ENCODE peak calls at places on chromosomes 4 and X, in ten cellular contexts. G is BJ; S is astrocyte of the spinal cord; U is iris pigment epithelial cell; I is occipital lobe; R is heart left ventricle; P is iPS-NIHi11; D is stimulated activated CD8-positive, alpha-beta memory T cell treated with anti-CD3 and anti-CD28 coated beads, Interleukin-12 subunit alpha, Interleukin-12 subunit beta, amount 100 ng/mL, for 1 hour; E is RWPE1; K is AG10803. A is an unnamed sample.

GRCh38 chr4:106986486-106986885 is 49.6 kb downstream of the DKK2 start:
- DNase-seq in G (peak; percentile 11), S (peak; percentile 62), U (peak; percentile 75), I (no peak), R (no peak), P (no peak), D (no peak), E (no peak), K (peak; percentile 79), A (peak; percentile 18)

GRCh38 chr4:110609044-110609750 is 13.7 kb downstream of the PITX2 start:
- DNase-seq in G (no peak), S (no peak), U (peak; percentile 76), I (no peak), R (no peak), P (no peak), D (no peak), E (no peak), K (no peak), A (peak; percentile 22)

GRCh38 chr4:181194096-181194495 is 1049.1 kb upstream of the TENM3 start:
- DNase-seq in G (no peak), S (peak; percentile 25), U (peak; percentile 3), I (no peak), R (no peak), P (no peak), D (no peak), E (peak; percentile 14), K (no peak), A (peak; percentile 2)

GRCh38 chr4:110532901-110533589 is 57.1 kb downstream of the ENPEP start:
- DNase-seq in G (no peak), S (peak; percentile 59), U (no peak), I (no peak), R (no peak), P (no peak), D (no peak), E (no peak), K (peak; percentile 78), A (peak; percentile 45)

GRCh38 chrX:153565996-153566580 is 32.9 kb downstream of the CCNQ start:
- DNase-seq in G (no peak), S (no peak), U (no peak), I (no peak), R (no peak), P (peak; percentile 64), D (no peak), E (no peak), K (no peak), A (no peak)

GRCh38 chrX:108020631-108021030 is 24.2 kb upstream of the VSIG1 start:
- DNase-seq in G (no peak), S (peak; percentile 13), U (peak; percentile 32), I (no peak), R (no peak), P (peak; percentile 20), D (no peak), E (peak; percentile 8), K (peak; percentile 1), A (peak; percentile 24)

GRCh38 chr4:152594981-152595916 is 59.4 kb upstream of the FBXW7 start:
- DNase-seq in G (no peak), S (no peak), U (peak; percentile 20), I (no peak), R (no peak), P (no peak), D (no peak), E (no peak), K (no peak), A (no peak)

GRCh38 chrX:124475358-124475757 is 129.0 kb downstream of the SH2D1A start:
- DNase-seq in G (no peak), S (no peak), U (no peak), I (no peak), R (no peak), P (no peak), D (no peak), E (no peak), K (no peak), A (no peak)

GRCh38 chrX:468979-469378 is 82.3 kb upstream of the PPP2R3B start:
- DNase-seq in G (no peak), S (no peak), U (no peak), I (no peak), R (no peak), P (no peak), D (no peak), E (no peak), K (no peak), A (no peak)

GRCh38 chr4:106365613-106366012 is 3.0 kb downstream of the GIMD1 start:
- DNase-seq in G (peak; percentile 69), S (peak; percentile 92), U (peak; percentile 93), I (no peak), R (no peak), P (no peak), D (no peak), E (peak; percentile 71), K (peak; percentile 91), A (peak; percentile 85)

GRCh38 chrX:96183843-96184242 is 500.8 kb upstream of the DIAPH2 start:
- DNase-seq in G (no peak), S (no peak), U (peak; percentile 1), I (no peak), R (no peak), P (peak; percentile 3), D (no peak), E (no peak), K (peak; percentile 1), A (no peak)

GRCh38 chrX:45762699-45763647 is 562.3 kb upstream of the DIPK2B start:
- DNase-seq in G (no peak), S (peak; percentile 38), U (no peak), I (no peak), R (no peak), P (no peak), D (no peak), E (no peak), K (no peak), A (peak; percentile 60)

GRCh38 chr4:74896595-74896994 is 36.3 kb upstream of the PARM1 start:
- DNase-seq in G (no peak), S (no peak), U (no peak), I (no peak), R (no peak), P (no peak), D (no peak), E (no peak), K (no peak), A (no peak)

GRCh38 chrX:130916636-130917422 is 13.8 kb upstream of the ENOX2 start:
- DNase-seq in G (no peak), S (peak; percentile 50), U (peak; percentile 48), I (peak; percentile 1), R (no peak), P (peak; percentile 52), D (peak; percentile 6), E (peak; percentile 31), K (peak; percentile 44), A (peak; percentile 56)

GRCh38 chr4:29079260-29079659 is 1640.9 kb upstream of the PCDH7 start:
- DNase-seq in G (no peak), S (no peak), U (no peak), I (no peak), R (no peak), P (no peak), D (no peak), E (no peak), K (no peak), A (peak; percentile 1)

GRCh38 chr4:108166441-108167315 is 2.1 kb downstream of the LEF1 start:
- DNase-seq in G (no peak), S (peak; percentile 39), U (no peak), I (no peak), R (peak; percentile 63), P (peak; percentile 47), D (no peak), E (no peak), K (no peak), A (peak; percentile 51)

GRCh38 chr4:125254111-125254510 is 60.6 kb upstream of the FAT4 start:
- DNase-seq in G (peak; percentile 11), S (peak; percentile 68), U (peak; percentile 78), I (no peak), R (no peak), P (no peak), D (no peak), E (no peak), K (peak; percentile 13), A (peak; percentile 1)

GRCh38 chr4:112516401-112517066 is 554 bp upstream of the NEUROG2 start:
- DNase-seq in G (no peak), S (no peak), U (no peak), I (no peak), R (no peak), P (peak; percentile 80), D (no peak), E (no peak), K (no peak), A (peak; percentile 24)

GRCh38 chr4:36206586-36206985 is 37.7 kb downstream of the ARAP2 start:
- DNase-seq in G (no peak), S (no peak), U (no peak), I (no peak), R (no peak), P (no peak), D (no peak), E (no peak), K (no peak), A (no peak)

GRCh38 chrX:40299028-40299479 is 201.3 kb upstream of the BCOR start:
- DNase-seq in G (no peak), S (no peak), U (no peak), I (no peak), R (no peak), P (peak; percentile 37), D (no peak), E (no peak), K (peak; percentile 9), A (no peak)

GRCh38 chr4:58732973-58733372 is 1622.8 kb upstream of the IGFBP7 start:
- DNase-seq in G (no peak), S (no peak), U (no peak), I (no peak), R (no peak), P (no peak), D (no peak), E (no peak), K (no peak), A (no peak)

GRCh38 chrX:73262991-73263390 is 48.3 kb upstream of the NAP1L2 start:
- DNase-seq in G (no peak), S (no peak), U (peak; percentile 15), I (no peak), R (no peak), P (peak; percentile 3), D (no peak), E (no peak), K (peak; percentile 0), A (peak; percentile 12)

GRCh38 chr4:96677499-96677898 is 837.6 kb downstream of the PDHA2 start:
- DNase-seq in G (no peak), S (peak; percentile 66), U (peak; percentile 80), I (no peak), R (no peak), P (no peak), D (no peak), E (peak; percentile 4), K (no peak), A (peak; percentile 45)

GRCh38 chrX:2348225-2348624 is 152.6 kb downstream of the DHRSX start:
- DNase-seq in G (no peak), S (no peak), U (no peak), I (no peak), R (no peak), P (no peak), D (no peak), E (no peak), K (no peak), A (no peak)